ENCODE peak calls at places on chromosomes 16 and 17, in five cellular contexts. One of them, this sample, is unnamed.

GRCh38 chr17:35006961-35007360 is 26.6 kb downstream of the LIG3 start:
- DNase-seq in activated CD4-positive, alpha-beta T cell treated with anti-CD3 and anti-CD28 coated beads, Interleukin-2, amount 10 ng/mL, durations not matched to agents 7 days and 5 days: no peak
- DNase-seq in MV-4-11: no peak
- DNase-seq in effector memory CD8-positive, alpha-beta T cell: no peak
- DNase-seq in fibroblast of mammary gland: no peak
- DNase-seq in this sample: no peak

GRCh38 chr16:636206-637080 is at the start of gene METTL26:
- DNase-seq in effector memory CD8-positive, alpha-beta T cell: peak
- DNase-seq in MV-4-11: peak
- DNase-seq in activated CD4-positive, alpha-beta T cell treated with anti-CD3 and anti-CD28 coated beads, Interleukin-2, amount 10 ng/mL, durations not matched to agents 7 days and 5 days: peak
- DNase-seq in fibroblast of mammary gland: peak
- DNase-seq in this sample: peak

GRCh38 chr17:80789356-80789902 is 202.2 kb upstream of the CHMP6 start:
- DNase-seq in MV-4-11: peak
- DNase-seq in fibroblast of mammary gland: peak
- DNase-seq in effector memory CD8-positive, alpha-beta T cell: no peak
- DNase-seq in activated CD4-positive, alpha-beta T cell treated with anti-CD3 and anti-CD28 coated beads, Interleukin-2, amount 10 ng/mL, durations not matched to agents 7 days and 5 days: peak
- DNase-seq in this sample: peak

GRCh38 chr16:71626018-71626857 is at the start of gene MARVELD3:
- DNase-seq in effector memory CD8-positive, alpha-beta T cell: peak
- DNase-seq in fibroblast of mammary gland: no peak
- DNase-seq in activated CD4-positive, alpha-beta T cell treated with anti-CD3 and anti-CD28 coated beads, Interleukin-2, amount 10 ng/mL, durations not matched to agents 7 days and 5 days: peak
- DNase-seq in MV-4-11: no peak
- DNase-seq in this sample: no peak

GRCh38 chr17:75069783-75070182 is 18.0 kb upstream of the SLC16A5 start:
- DNase-seq in fibroblast of mammary gland: peak
- DNase-seq in effector memory CD8-positive, alpha-beta T cell: no peak
- DNase-seq in activated CD4-positive, alpha-beta T cell treated with anti-CD3 and anti-CD28 coated beads, Interleukin-2, amount 10 ng/mL, durations not matched to agents 7 days and 5 days: peak
- DNase-seq in MV-4-11: no peak
- DNase-seq in this sample: peak

GRCh38 chr16:24508614-24509013 is 30.8 kb upstream of the RBBP6 start:
- DNase-seq in activated CD4-positive, alpha-beta T cell treated with anti-CD3 and anti-CD28 coated beads, Interleukin-2, amount 10 ng/mL, durations not matched to agents 7 days and 5 days: no peak
- DNase-seq in MV-4-11: no peak
- DNase-seq in fibroblast of mammary gland: peak
- DNase-seq in effector memory CD8-positive, alpha-beta T cell: no peak
- DNase-seq in this sample: no peak

GRCh38 chr16:71344315-71344905 is 14.1 kb upstream of the CALB2 start:
- DNase-seq in MV-4-11: no peak
- DNase-seq in activated CD4-positive, alpha-beta T cell treated with anti-CD3 and anti-CD28 coated beads, Interleukin-2, amount 10 ng/mL, durations not matched to agents 7 days and 5 days: no peak
- DNase-seq in effector memory CD8-positive, alpha-beta T cell: no peak
- DNase-seq in fibroblast of mammary gland: no peak
- DNase-seq in this sample: no peak

GRCh38 chr16:69888005-69888560 is 63.1 kb upstream of the CLEC18A start:
- DNase-seq in effector memory CD8-positive, alpha-beta T cell: no peak
- DNase-seq in activated CD4-positive, alpha-beta T cell treated with anti-CD3 and anti-CD28 coated beads, Interleukin-2, amount 10 ng/mL, durations not matched to agents 7 days and 5 days: no peak
- DNase-seq in fibroblast of mammary gland: no peak
- DNase-seq in MV-4-11: no peak
- DNase-seq in this sample: no peak

GRCh38 chr16:67652578-67653130 is 7.4 kb downstream of the ACD start:
- DNase-seq in MV-4-11: no peak
- DNase-seq in effector memory CD8-positive, alpha-beta T cell: no peak
- DNase-seq in activated CD4-positive, alpha-beta T cell treated with anti-CD3 and anti-CD28 coated beads, Interleukin-2, amount 10 ng/mL, durations not matched to agents 7 days and 5 days: no peak
- DNase-seq in fibroblast of mammary gland: no peak
- DNase-seq in this sample: no peak

GRCh38 chr17:30226878-30227277 is 8.6 kb downstream of the SLC6A4 start:
- DNase-seq in effector memory CD8-positive, alpha-beta T cell: no peak
- DNase-seq in activated CD4-positive, alpha-beta T cell treated with anti-CD3 and anti-CD28 coated beads, Interleukin-2, amount 10 ng/mL, durations not matched to agents 7 days and 5 days: no peak
- DNase-seq in fibroblast of mammary gland: no peak
- DNase-seq in MV-4-11: no peak
- DNase-seq in this sample: no peak

GRCh38 chr16:15491430-15491829 is 57.0 kb downstream of the BMERB1 start:
- DNase-seq in MV-4-11: peak
- DNase-seq in fibroblast of mammary gland: no peak
- DNase-seq in effector memory CD8-positive, alpha-beta T cell: no peak
- DNase-seq in activated CD4-positive, alpha-beta T cell treated with anti-CD3 and anti-CD28 coated beads, Interleukin-2, amount 10 ng/mL, durations not matched to agents 7 days and 5 days: no peak
- DNase-seq in this sample: no peak

GRCh38 chr17:42519546-42520444 is 16.2 kb upstream of the NAGLU start:
- DNase-seq in MV-4-11: peak
- DNase-seq in effector memory CD8-positive, alpha-beta T cell: no peak
- DNase-seq in activated CD4-positive, alpha-beta T cell treated with anti-CD3 and anti-CD28 coated beads, Interleukin-2, amount 10 ng/mL, durations not matched to agents 7 days and 5 days: no peak
- DNase-seq in fibroblast of mammary gland: peak
- DNase-seq in this sample: no peak

GRCh38 chr17:36949461-36949927 is 740 bp downstream of the AATF start:
- DNase-seq in fibroblast of mammary gland: peak
- DNase-seq in activated CD4-positive, alpha-beta T cell treated with anti-CD3 and anti-CD28 coated beads, Interleukin-2, amount 10 ng/mL, durations not matched to agents 7 days and 5 days: no peak
- DNase-seq in MV-4-11: no peak
- DNase-seq in effector memory CD8-positive, alpha-beta T cell: no peak
- DNase-seq in this sample: no peak

GRCh38 chr16:50246299-50247122 is 19.8 kb upstream of the ADCY7 start:
- DNase-seq in fibroblast of mammary gland: no peak
- DNase-seq in MV-4-11: peak
- DNase-seq in effector memory CD8-positive, alpha-beta T cell: no peak
- DNase-seq in activated CD4-positive, alpha-beta T cell treated with anti-CD3 and anti-CD28 coated beads, Interleukin-2, amount 10 ng/mL, durations not matched to agents 7 days and 5 days: no peak
- DNase-seq in this sample: no peak

GRCh38 chr16:70688266-70688742 is 2.5 kb upstream of the MTSS2 start:
- DNase-seq in effector memory CD8-positive, alpha-beta T cell: no peak
- DNase-seq in MV-4-11: no peak
- DNase-seq in fibroblast of mammary gland: peak
- DNase-seq in activated CD4-positive, alpha-beta T cell treated with anti-CD3 and anti-CD28 coated beads, Interleukin-2, amount 10 ng/mL, durations not matched to agents 7 days and 5 days: no peak
- DNase-seq in this sample: no peak